ENCODE peak calls at places on chromosomes 1 and 21, in four cellular contexts. G, N, D and E are unnamed samples. For H3K27me3 and H3K4me1, the result is how much of the 10 kb centered on the place peaks cover.

GRCh38 chr1:61181016-61181560 is 98.7 kb downstream of the NFIA start:
- DNase-seq in N (no peak), D (no peak), G (peak), E (no peak)

GRCh38 chr1:34930702-34931071 is 1.2 kb upstream of the DLGAP3 start:
- DNase-seq in G (no peak), D (no peak), N (no peak), E (no peak)

GRCh38 chr1:235270625-235271024 is 57.4 kb downstream of the ARID4B start:
- DNase-seq in G (no peak), N (peak), D (no peak), E (peak)

GRCh38 chr1:119286587-119287181 is 81.9 kb upstream of the HAO2 start:
- DNase-seq in G (peak), D (no peak), N (no peak), E (peak)

GRCh38 chr1:19021845-19022244 is 65.4 kb upstream of the IFFO2 start:
- DNase-seq in G (no peak), N (no peak), D (no peak), E (no peak)

GRCh38 chr1:107993920-107994319 is 28.9 kb upstream of the VAV3 start:
- DNase-seq in G (peak), D (peak), N (no peak), E (no peak)

GRCh38 chr1:19234224-19234623 is 17.1 kb downstream of the EMC1 start:
- DNase-seq in N (no peak), G (no peak), D (no peak), E (no peak)

GRCh38 chr1:45205000-45205909 is 1.1 kb downstream of the ZSWIM5 start:
- DNase-seq in G (peak), N (peak), D (peak), E (no peak)

GRCh38 chr1:29122662-29122986 is 1.1 kb downstream of the TMEM200B start:
- DNase-seq in D (peak), N (peak), G (no peak), E (peak)

GRCh38 chr1:116078699-116079223 is 32.4 kb upstream of the MAB21L3 start:
- DNase-seq in N (no peak), D (no peak), G (no peak), E (no peak)

GRCh38 chr1:84524590-84524989 is 18.2 kb upstream of the GNG5 start:
- DNase-seq in G (no peak), D (no peak), N (no peak), E (no peak)

GRCh38 chr1:76289692-76290091 is 215.1 kb downstream of the ST6GALNAC3 start:
- DNase-seq in D (no peak), G (no peak), N (no peak), E (no peak)

GRCh38 chr1:104105466-104105865 is 355.8 kb downstream of the AMY1C start:
- DNase-seq in N (no peak), G (no peak), D (no peak), E (no peak)

GRCh38 chr1:39694026-39694425 is 2.8 kb upstream of the HPCAL4 start:
- DNase-seq in G (peak), N (no peak), D (no peak), E (no peak)

GRCh38 chr21:18373631-18374030 is 30.0 kb downstream of the TMPRSS15 start:
- DNase-seq in G (no peak), N (no peak), D (no peak), E (no peak)

GRCh38 chr1:184379111-184379752 is 7.6 kb upstream of the C1orf21 start:
- DNase-seq in G (no peak), N (no peak), D (no peak), E (no peak)

GRCh38 chr1:51063121-51063520 is 38.9 kb upstream of the C1orf185 start:
- DNase-seq in N (no peak), G (peak), D (no peak), E (no peak)

GRCh38 chr1:12353981-12354380 is 124.2 kb downstream of the VPS13D start:
- DNase-seq in D (no peak), N (no peak), G (no peak), E (no peak)

GRCh38 chr1:12359734-12360133 is 129.9 kb downstream of the VPS13D start:
- DNase-seq in D (no peak), G (no peak), N (no peak), E (no peak)

GRCh38 chr1:12358499-12358898 is 128.7 kb downstream of the VPS13D start:
- DNase-seq in G (no peak), D (no peak), N (no peak), E (no peak)

GRCh38 chr1:12356004-12356890 is 126.4 kb downstream of the VPS13D start:
- DNase-seq in G (peak), N (peak), D (no peak), E (no peak)
- H3K27ac ChIP-seq in G (peak), N (peak), D (no peak), E (no peak)

DNA sequence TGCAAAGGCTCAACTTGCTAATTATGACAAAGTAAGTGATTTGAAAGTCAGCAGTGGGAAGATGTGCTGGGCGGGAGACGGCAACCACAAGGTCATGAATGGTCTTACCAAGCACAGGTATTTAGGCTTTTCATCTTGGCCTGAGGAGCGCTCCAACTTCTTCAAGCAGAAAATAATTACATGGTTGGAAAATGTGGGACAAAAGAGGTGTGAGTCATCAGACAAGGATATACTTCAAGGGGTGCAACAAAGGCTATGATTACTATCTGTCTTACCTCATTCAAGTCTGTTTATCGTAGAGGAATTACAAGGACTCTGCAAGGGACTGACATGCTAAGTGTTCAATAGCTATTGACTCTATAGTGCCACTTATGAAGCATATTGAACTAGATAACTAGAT is 2005.7 kb downstream of the MRPL39 start:
- DNase-seq in N (no peak), G (no peak), D (no peak), E (no peak)
- H3K27me3 ChIP-seq in N (under half), G (under half), D (under half), E (under half)

GRCh38 chr1:59011663-59012062 is 227.8 kb upstream of the JUN start:
- DNase-seq in N (no peak), D (no peak), G (no peak), E (no peak)
- H3K4me1 ChIP-seq in N (under half), D (under half), G (under half), E (under half)

GRCh38 chr1:232538943-232539302 is 91.0 kb downstream of the SIPA1L2 start:
- DNase-seq in N (no peak), G (no peak), D (no peak), E (no peak)
- H3K27ac ChIP-seq in N (no peak), G (no peak), D (no peak), E (no peak)